ENCODE peak calls at places on chromosomes 16 and 17, in four cellular contexts. One of them, this sample, is unnamed.
A peak's percentile ranks its signal among the peaks of the same experiment; 100 is the strongest.

GRCh38 chr17:74271281-74271680 is 2.8 kb upstream of the DNAI2 start:
- DNase-seq in K562: no peak
- DNase-seq in HL-60: no peak
- DNase-seq in GM12878: no peak
- DNase-seq in this sample: no peak

GRCh38 chr17:50452627-50453300 is 15.9 kb downstream of the CHAD start:
- DNase-seq in GM12878: peak; percentile 8
- DNase-seq in HL-60: no peak
- DNase-seq in K562: no peak
- DNase-seq in this sample: no peak

GRCh38 chr17:49775546-49776260 is 11.8 kb upstream of the FAM117A start:
- DNase-seq in HL-60: no peak
- DNase-seq in K562: no peak
- DNase-seq in GM12878: no peak
- DNase-seq in this sample: no peak

GRCh38 chr17:76909971-76910760 is 42.0 kb downstream of the MGAT5B start:
- DNase-seq in HL-60: peak; percentile 1
- DNase-seq in K562: peak; percentile 80
- DNase-seq in GM12878: no peak
- DNase-seq in this sample: peak; percentile 54

GRCh38 chr17:81259058-81259605 is 20.0 kb downstream of the NDUFAF8 start:
- DNase-seq in HL-60: no peak
- DNase-seq in K562: no peak
- DNase-seq in GM12878: no peak
- DNase-seq in this sample: no peak

GRCh38 chr17:31857920-31858646 is 961 bp downstream of the COPRS start:
- DNase-seq in K562: no peak
- DNase-seq in HL-60: no peak
- DNase-seq in GM12878: no peak
- DNase-seq in this sample: no peak

GRCh38 chr16:81158964-81159363 is 62.8 kb upstream of the GCSH start:
- DNase-seq in HL-60: no peak
- DNase-seq in K562: no peak
- DNase-seq in GM12878: no peak
- DNase-seq in this sample: no peak

GRCh38 chr16:28537076-28537475 is 1.7 kb downstream of the NUPR1 start:
- DNase-seq in HL-60: no peak
- DNase-seq in GM12878: no peak
- DNase-seq in K562: no peak
- DNase-seq in this sample: no peak

GRCh38 chr17:56231693-56232092 is 78.4 kb downstream of the ANKFN1 start:
- DNase-seq in K562: no peak
- DNase-seq in GM12878: no peak
- DNase-seq in HL-60: no peak
- DNase-seq in this sample: no peak

DNA sequence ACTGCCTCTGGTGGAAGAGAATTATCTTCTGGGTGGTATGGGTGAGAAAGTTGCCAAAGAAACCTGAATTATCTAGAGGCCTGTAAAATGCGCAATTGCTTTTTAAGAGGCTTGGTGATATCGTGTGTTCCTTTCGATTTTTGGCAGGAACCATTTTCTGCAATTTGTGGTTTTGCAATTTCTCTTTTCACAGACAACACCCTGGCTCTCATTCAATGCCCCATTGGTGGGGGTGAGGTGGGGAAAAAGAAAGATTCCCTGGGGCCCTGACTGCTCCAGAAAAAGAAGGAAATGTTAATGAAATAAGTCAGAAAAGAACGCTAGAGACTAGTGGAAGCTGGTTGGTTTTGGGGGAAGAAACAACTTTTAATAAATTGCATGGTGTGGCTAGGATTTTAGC is 77.4 kb downstream of the ANKFN1 start:
- DNase-seq in GM12878: no peak
- DNase-seq in K562: no peak
- DNase-seq in HL-60: no peak
- DNase-seq in this sample: no peak
- TF ChIP-seq SPI1 in GM12878: no peak
- TF ChIP-seq SPI1 in K562: no peak
- TF ChIP-seq SPI1 in HL-60: no peak
- TF ChIP-seq SPI1 in this sample: no peak

DNA sequence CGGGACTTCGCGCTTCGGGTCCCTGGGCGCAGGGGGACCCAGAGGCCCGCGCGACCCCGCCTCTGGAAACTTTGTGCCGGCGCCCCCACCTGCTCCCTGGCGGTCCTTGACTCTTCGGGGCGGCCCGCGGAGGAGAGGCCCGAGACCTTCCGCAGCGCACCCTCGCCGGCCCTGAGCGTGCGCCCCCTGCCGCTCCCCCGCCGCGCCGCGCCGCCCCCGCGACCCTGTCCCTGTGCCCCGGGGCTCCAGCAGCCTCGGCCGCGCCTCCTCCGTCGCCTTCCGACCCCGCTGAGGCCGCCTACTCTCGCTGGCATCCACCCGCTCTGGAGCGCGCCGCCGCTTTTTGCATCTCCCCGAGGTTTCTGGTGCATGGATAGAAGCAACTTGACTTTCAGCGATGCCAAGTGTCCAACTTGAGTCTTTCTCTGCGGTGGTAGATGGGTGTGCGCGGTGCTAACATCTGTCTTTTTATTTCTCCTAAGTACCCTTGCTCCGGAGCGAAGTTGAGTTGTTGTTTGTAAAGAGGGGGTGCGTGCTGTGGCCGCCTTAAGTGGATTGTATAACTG is 414 bp downstream of the DUSP14 start:
- DNase-seq in K562: no peak
- DNase-seq in HL-60: peak; percentile 36
- DNase-seq in GM12878: no peak
- DNase-seq in this sample: peak; percentile 52
- TF ChIP-seq POLR2AphosphoS5 in K562: no peak
- TF ChIP-seq POLR2AphosphoS5 in HL-60: no peak
- TF ChIP-seq POLR2AphosphoS5 in GM12878: no peak
- TF ChIP-seq POLR2AphosphoS5 in this sample: no peak

DNA sequence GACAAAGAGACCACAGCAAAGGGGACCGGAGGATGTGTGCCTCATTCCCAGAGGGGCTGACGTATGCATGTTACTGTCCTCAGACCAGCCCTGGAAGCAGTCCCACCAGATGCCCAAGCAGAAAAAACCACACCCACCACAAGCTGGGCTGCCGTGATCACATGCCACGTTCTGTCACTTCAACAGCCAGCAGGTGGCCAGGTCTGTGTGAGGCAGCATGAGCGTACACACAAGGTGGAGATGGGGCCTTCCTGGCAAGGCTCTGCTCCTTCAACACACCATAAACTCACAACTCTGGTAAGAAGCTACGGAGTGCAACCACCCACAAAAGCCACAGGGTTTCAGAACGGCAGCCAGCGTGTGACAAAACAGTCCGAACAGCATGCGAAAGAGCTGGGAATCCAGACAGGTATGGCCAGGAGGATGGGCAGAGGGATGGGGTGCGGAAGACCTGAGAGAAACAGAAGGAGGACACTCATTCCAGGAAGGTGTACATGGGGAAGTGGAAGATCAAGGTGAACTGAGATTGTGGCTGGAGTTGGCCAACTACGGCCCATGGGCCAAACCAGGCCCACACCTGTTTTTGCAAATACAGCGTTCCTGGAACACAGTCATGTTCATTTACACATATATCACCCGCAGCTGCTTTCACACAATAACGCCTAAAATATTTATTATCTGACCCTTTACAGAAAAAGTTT is 27.9 kb downstream of the MBTPS1 start:
- DNase-seq in GM12878: peak; percentile 67
- DNase-seq in K562: no peak
- DNase-seq in HL-60: no peak
- DNase-seq in this sample: peak; percentile 61
- TF ChIP-seq SPI1 in GM12878: peak; percentile 53
- TF ChIP-seq SPI1 in K562: no peak
- TF ChIP-seq SPI1 in HL-60: no peak
- TF ChIP-seq SPI1 in this sample: peak; percentile 77

GRCh38 chr16:15776572-15776971 is 80.3 kb downstream of the MYH11 start:
- DNase-seq in K562: no peak
- DNase-seq in HL-60: no peak
- DNase-seq in GM12878: no peak
- DNase-seq in this sample: no peak
- TF ChIP-seq POLR2AphosphoS5 in K562: no peak
- TF ChIP-seq POLR2AphosphoS5 in HL-60: no peak
- TF ChIP-seq POLR2AphosphoS5 in GM12878: no peak
- TF ChIP-seq POLR2AphosphoS5 in this sample: no peak

GRCh38 chr17:59669411-59669810 is 37.8 kb downstream of the PTRH2 start:
- DNase-seq in GM12878: no peak
- DNase-seq in K562: no peak
- DNase-seq in HL-60: no peak
- DNase-seq in this sample: no peak

GRCh38 chr17:59669944-59670343 is 37.3 kb downstream of the PTRH2 start:
- DNase-seq in HL-60: no peak
- DNase-seq in GM12878: no peak
- DNase-seq in K562: no peak
- DNase-seq in this sample: no peak

GRCh38 chr17:59666235-59666634 is 41.0 kb downstream of the PTRH2 start:
- DNase-seq in K562: no peak
- DNase-seq in GM12878: no peak
- DNase-seq in HL-60: no peak
- DNase-seq in this sample: no peak

GRCh38 chr17:59671386-59671785 is 35.8 kb downstream of the PTRH2 start:
- DNase-seq in K562: no peak
- DNase-seq in GM12878: no peak
- DNase-seq in HL-60: no peak
- DNase-seq in this sample: no peak

GRCh38 chr17:59668816-59669215 is 38.4 kb downstream of the PTRH2 start:
- DNase-seq in K562: no peak
- DNase-seq in GM12878: no peak
- DNase-seq in HL-60: no peak
- DNase-seq in this sample: no peak
- TF ChIP-seq SPI1 in K562: no peak
- TF ChIP-seq SPI1 in GM12878: no peak
- TF ChIP-seq SPI1 in HL-60: no peak
- TF ChIP-seq SPI1 in this sample: no peak